ENCODE peak calls at places on chromosomes 4 and X, in ten cellular contexts. I, D, W, L, J, C, M, P, X and F are unnamed samples.

GRCh38 chr4:66059131-66059530 is 388.8 kb upstream of the EPHA5 start:
- DNase-seq in M (no peak), C (no peak), P (no peak), J (no peak), W (peak), X (no peak), L (no peak), D (no peak), I (no peak), F (no peak)

GRCh38 chr4:168710353-168710946 is 213.6 kb downstream of the PALLD start:
- DNase-seq in C (peak), J (no peak), W (peak), L (no peak), I (peak), P (peak), M (peak), X (no peak), D (no peak), F (peak)

GRCh38 chrX:39857780-39858179 is 240.0 kb downstream of the BCOR start:
- DNase-seq in M (no peak), W (no peak), C (no peak), X (no peak), I (no peak), J (no peak), L (no peak), D (no peak), P (no peak), F (no peak)

GRCh38 chr4:40306991-40307390 is 28.1 kb upstream of the CHRNA9 start:
- DNase-seq in P (no peak), X (no peak), C (no peak), J (no peak), I (no peak), M (no peak), W (no peak), L (no peak), D (peak), F (no peak)

GRCh38 chr4:100372432-100372831 is 145.4 kb downstream of the EMCN start:
- DNase-seq in C (no peak), I (no peak), W (no peak), P (peak), M (no peak), L (no peak), J (no peak), D (peak), X (no peak), F (peak)

GRCh38 chrX:9873952-9874351 is 87.7 kb downstream of the SHROOM2 start:
- DNase-seq in W (peak), I (peak), P (peak), J (peak), D (peak), X (peak), M (peak), L (peak), C (no peak), F (no peak)

GRCh38 chr4:26326791-26327190 is 6.0 kb downstream of the RBPJ start:
- DNase-seq in X (no peak), C (peak), M (no peak), L (no peak), W (no peak), I (no peak), P (no peak), D (no peak), J (no peak), F (peak)

GRCh38 chrX:11566814-11567213 is 98.9 kb downstream of the ARHGAP6 start:
- DNase-seq in I (no peak), M (no peak), J (no peak), X (no peak), P (no peak), W (no peak), D (no peak), C (no peak), L (no peak), F (no peak)

GRCh38 chr4:109915385-109916002 is 2.8 kb downstream of the EGF start:
- DNase-seq in I (no peak), J (no peak), D (no peak), X (no peak), C (no peak), W (no peak), P (no peak), M (no peak), L (no peak), F (no peak)

GRCh38 chrX:40144576-40144975 is 46.8 kb upstream of the BCOR start:
- DNase-seq in W (no peak), L (no peak), C (no peak), X (no peak), J (no peak), M (no peak), P (no peak), I (no peak), D (no peak), F (no peak)

GRCh38 chrX:154458116-154458953 is at the start of gene PLXNA3:
- DNase-seq in I (no peak), P (peak), C (no peak), M (peak), D (peak), X (peak), L (peak), W (peak), J (peak), F (no peak)

GRCh38 chr4:105277702-105278101 is 131.0 kb downstream of the TET2 start:
- DNase-seq in D (no peak), L (no peak), W (no peak), J (no peak), I (no peak), P (no peak), M (no peak), X (no peak), C (no peak), F (no peak)